ENCODE peak calls at places on chromosome 15, in four cellular contexts. F, S, Q and Z are unnamed samples.

GRCh38 chr15:55513125-55513524 is 5.1 kb upstream of the DNAAF4 start:
- DNase-seq in S (no peak), Q (no peak), F (no peak), Z (no peak)

GRCh38 chr15:91561371-91562100 is 292.0 kb upstream of the SLCO3A1 start:
- DNase-seq in S (no peak), Q (no peak), F (peak; percentile 29), Z (no peak)

GRCh38 chr15:100429116-100429728 is 87.4 kb upstream of the ADAMTS17 start:
- DNase-seq in S (no peak), Q (no peak), F (peak; percentile 30), Z (no peak)

GRCh38 chr15:38996111-38996541 is 431.5 kb upstream of the RASGRP1 start:
- DNase-seq in S (no peak), Q (no peak), F (no peak), Z (no peak)

GRCh38 chr15:70763950-70764730 is 782 bp upstream of the UACA start:
- DNase-seq in S (no peak), F (no peak), Q (no peak), Z (no peak)

GRCh38 chr15:89963301-89964288 is 37.5 kb upstream of the ZNF710 start:
- DNase-seq in F (no peak), Q (no peak), S (no peak), Z (no peak)

GRCh38 chr15:79933245-79933644 is 36.4 kb upstream of the MTHFS start:
- DNase-seq in F (no peak), S (no peak), Q (no peak), Z (no peak)

GRCh38 chr15:98745179-98745578 is 96.8 kb downstream of the IGF1R start:
- DNase-seq in S (no peak), Q (no peak), F (no peak), Z (no peak)

GRCh38 chr15:41985236-41986160 is 13.1 kb upstream of the EHD4 start:
- DNase-seq in F (no peak), Q (no peak), S (no peak), Z (no peak)

GRCh38 chr15:90160781-90161727 is 40.1 kb upstream of the SEMA4B start:
- DNase-seq in S (no peak), Q (no peak), F (no peak), Z (peak; percentile 70)

GRCh38 chr15:33114484-33114767 is 80.1 kb downstream of the FMN1 start:
- DNase-seq in F (no peak), S (no peak), Q (no peak), Z (no peak)

GRCh38 chr15:63858881-63859280 is 25.1 kb upstream of the HERC1 start:
- DNase-seq in F (no peak), S (no peak), Q (no peak), Z (no peak)

GRCh38 chr15:101372149-101372577 is 77.1 kb upstream of the SNRPA1 start:
- DNase-seq in F (no peak), Q (no peak), S (no peak), Z (no peak)

GRCh38 chr15:40911139-40911538 is 16.9 kb downstream of the VPS18 start:
- DNase-seq in F (no peak), Q (no peak), S (no peak), Z (no peak)

GRCh38 chr15:39744334-39745103 is 38.1 kb downstream of the FSIP1 start:
- DNase-seq in Q (no peak), S (no peak), F (no peak), Z (no peak)

GRCh38 chr15:39584662-39585393 is 3.9 kb downstream of the THBS1 start:
- DNase-seq in F (no peak), S (no peak), Q (no peak), Z (no peak)

GRCh38 chr15:90063733-90064247 is 38.5 kb downstream of the IDH2 start:
- DNase-seq in S (no peak), Q (no peak), F (peak; percentile 42), Z (no peak)